ENCODE peak calls at places on chromosomes 6 and 20, in five cellular contexts. L is heart right ventricle, P is dorsolateral prefrontal cortex, T is Peyer's patch, U is psoas muscle. W is an unnamed sample. For H3K27me3, the result is how much of the 10 kb centered on the place peaks cover.

GRCh38 chr6:55706048-55706447 is 127.1 kb upstream of the HMGCLL1 start:
- DNase-seq in L (no peak), P (no peak), T (no peak), U (no peak), W (no peak)

GRCh38 chr6:18307006-18307405 is 42.7 kb upstream of the DEK start:
- DNase-seq in L (no peak), P (no peak), T (no peak), U (no peak), W (no peak)

GRCh38 chr6:3258720-3259490 is at the start of gene PSMG4:
- DNase-seq in L (peak), P (peak), T (peak), U (peak), W (peak)

GRCh38 chr6:90086517-90086916 is 192.2 kb downstream of the GJA10 start:
- DNase-seq in L (no peak), P (no peak), T (no peak), U (no peak), W (no peak)

GRCh38 chr6:56292505-56293181 is 45.3 kb upstream of the COL21A1 start:
- DNase-seq in L (peak), P (no peak), T (no peak), U (no peak), W (peak)

GRCh38 chr6:26217714-26218075 is 130.5 kb downstream of the HFE start:
- DNase-seq in L (no peak), P (no peak), T (no peak), U (no peak), W (no peak)

GRCh38 chr6:165895421-165896165 is 232.6 kb upstream of the PDE10A start:
- DNase-seq in L (no peak), P (no peak), T (no peak), U (no peak), W (no peak)

GRCh38 chr6:150865406-150866146 is at the start of gene MTHFD1L:
- DNase-seq in L (peak), P (peak), T (peak), U (peak), W (peak)

GRCh38 chr6:44291841-44292240 is 21.3 kb downstream of the AARS2 start:
- DNase-seq in L (no peak), P (no peak), T (no peak), U (peak), W (no peak)

GRCh38 chr6:42113929-42114636 is 28.3 kb downstream of the C6orf132 start:
- DNase-seq in L (no peak), P (no peak), T (peak), U (no peak), W (no peak)

GRCh38 chr20:31972481-31973386 is 4.8 kb downstream of the XKR7 start:
- DNase-seq in L (no peak), P (no peak), T (no peak), U (no peak), W (no peak)
- H3K27me3 ChIP-seq in L (under half), P (under half), T (under half), U (under half), W (under half)

DNA sequence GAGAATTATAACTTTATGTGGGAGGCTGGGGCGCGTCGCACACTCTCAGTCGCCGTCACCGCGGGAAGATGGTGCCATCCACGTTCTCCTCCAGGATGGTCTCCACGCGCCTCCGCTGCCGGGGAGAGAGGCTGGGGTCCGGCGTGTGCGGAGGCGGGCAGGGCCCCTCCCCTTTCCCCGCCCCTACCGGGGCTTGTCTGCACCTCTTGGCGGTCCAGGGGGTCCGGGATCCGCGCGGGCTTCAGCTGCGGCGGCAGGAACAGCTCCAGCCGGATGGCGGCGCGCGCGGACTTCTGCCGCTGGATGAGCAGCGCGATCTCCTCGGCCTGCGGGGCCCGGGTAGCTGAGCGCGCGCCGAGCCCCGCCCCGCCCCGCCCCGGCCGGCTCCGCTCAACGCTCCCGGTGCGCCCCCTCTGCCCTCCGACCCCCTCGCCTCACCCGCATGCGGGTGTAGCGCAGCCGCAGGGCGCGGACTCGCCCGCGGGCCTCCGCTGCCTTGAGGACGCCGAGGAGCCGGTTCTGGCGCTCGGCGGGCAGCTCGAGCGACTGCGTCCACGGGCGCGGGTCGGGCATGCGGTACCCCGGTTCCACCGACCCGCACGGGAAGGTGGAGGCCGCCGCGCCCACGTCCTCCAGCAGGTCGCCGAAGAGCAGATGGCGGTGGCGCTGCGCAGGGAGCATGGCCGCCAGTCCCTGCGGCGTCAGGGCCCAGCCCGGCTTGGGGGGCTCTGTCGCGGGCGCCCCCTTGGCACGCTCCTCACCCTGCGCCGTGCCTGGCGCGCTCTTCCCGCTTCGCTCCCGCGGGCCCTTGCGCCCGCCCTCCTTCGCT is 604 bp downstream of the LKAAEAR1 start:
- DNase-seq in L (peak), P (no peak), T (peak), U (peak), W (peak)
- H3K27me3 ChIP-seq in L (under half), P (under half), T (under half), U (under half), W (under half)

DNA sequence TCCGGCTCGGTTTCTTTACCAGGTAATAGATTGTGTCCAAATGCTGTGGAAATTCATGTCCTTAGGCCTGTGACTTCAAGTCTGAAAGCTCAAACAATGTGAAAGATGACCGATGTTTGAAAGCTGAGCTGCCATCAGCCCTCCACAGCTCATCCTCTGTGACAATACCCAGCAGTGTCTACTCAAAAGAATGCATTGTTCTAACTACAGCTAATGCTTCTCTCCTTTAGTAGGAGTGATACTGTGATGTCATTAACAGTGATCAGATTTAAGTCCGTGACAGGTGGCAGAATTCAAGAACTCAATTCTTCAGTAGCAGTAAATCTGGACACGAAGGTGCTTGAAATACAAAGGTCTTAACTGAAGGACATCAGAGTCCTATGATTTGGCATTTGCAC is 97.3 kb downstream of the RCAN2 start:
- DNase-seq in L (no peak), P (no peak), T (no peak), U (no peak), W (no peak)
- H3K27me3 ChIP-seq in L (under half), P (under half), T (under half), U (under half), W (under half)

DNA sequence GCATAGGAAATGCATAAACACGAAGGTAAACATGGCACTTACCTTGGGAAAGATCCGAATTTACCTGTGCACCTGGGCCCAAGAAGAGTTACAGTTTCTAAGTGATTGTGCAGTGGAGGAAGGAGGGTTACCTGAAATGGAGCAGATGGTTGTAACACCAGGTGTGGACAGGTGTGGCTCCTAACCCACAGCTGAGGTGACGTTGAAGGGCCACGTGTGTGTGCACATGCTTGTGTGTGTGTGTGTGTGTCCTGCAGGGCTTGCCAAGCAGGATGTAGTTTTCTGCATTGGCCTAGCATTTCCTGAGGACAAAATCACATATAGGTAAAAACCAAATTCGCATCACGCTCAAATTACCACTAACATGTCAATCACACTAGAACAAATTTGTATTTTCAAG is 240.8 kb downstream of the ANKRD60 start:
- DNase-seq in L (no peak), P (no peak), T (peak), U (no peak), W (no peak)
- H3K27me3 ChIP-seq in L (under half), P (under half), T (under half), U (under half), W (under half)

DNA sequence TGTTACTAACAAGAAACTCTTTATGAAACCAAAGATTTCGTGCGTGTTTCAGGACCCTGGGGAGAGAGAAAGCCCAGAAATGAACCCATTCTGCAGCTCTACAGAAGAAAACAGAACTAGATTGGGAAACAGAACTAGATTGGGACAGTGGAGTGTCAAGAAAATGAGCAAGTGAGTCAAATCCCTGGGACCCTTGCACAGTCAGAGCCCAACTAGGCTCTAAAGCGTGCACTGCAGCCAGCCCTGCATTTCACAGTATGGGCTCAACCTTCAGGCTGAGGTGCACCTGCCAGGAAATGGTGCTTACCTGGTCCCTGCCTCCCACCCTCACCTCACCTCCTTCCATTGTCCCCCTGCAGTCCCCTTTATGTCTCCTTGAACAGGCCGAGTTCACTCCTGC is 39.7 kb downstream of the BFSP1 start:
- DNase-seq in L (no peak), P (no peak), T (no peak), U (no peak), W (no peak)
- H3K27me3 ChIP-seq in L (under half), P (under half), T (under half), U (under half), W (under half)

DNA sequence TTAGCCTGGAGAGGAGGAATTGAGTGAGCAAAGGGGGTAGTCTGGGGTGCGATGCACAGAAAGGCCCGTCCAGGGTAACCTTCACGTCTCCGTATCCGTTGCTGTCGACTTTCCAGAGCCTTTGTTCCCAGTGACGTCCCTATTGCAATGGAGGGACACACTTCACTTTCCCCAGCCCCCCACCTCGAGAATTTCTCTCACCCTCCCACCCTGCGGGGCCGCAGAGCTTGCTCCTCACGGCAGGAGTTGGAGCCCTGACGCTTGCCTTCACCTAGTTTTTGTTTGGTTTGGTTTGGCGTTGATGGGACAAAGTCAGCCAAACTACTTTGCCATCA is 633 bp upstream of the MOXD1 start:
- DNase-seq in L (no peak), P (no peak), T (no peak), U (no peak), W (no peak)
- H3K27me3 ChIP-seq in L (under half), P (under half), T (under half), U (under half), W (under half)

GRCh38 chr20:25078662-25079061 is 3.3 kb downstream of the VSX1 start:
- DNase-seq in L (no peak), P (no peak), T (no peak), U (no peak), W (no peak)
- H3K27me3 ChIP-seq in L (half or more), P (under half), T (under half), U (under half), W (half or more)

DNA sequence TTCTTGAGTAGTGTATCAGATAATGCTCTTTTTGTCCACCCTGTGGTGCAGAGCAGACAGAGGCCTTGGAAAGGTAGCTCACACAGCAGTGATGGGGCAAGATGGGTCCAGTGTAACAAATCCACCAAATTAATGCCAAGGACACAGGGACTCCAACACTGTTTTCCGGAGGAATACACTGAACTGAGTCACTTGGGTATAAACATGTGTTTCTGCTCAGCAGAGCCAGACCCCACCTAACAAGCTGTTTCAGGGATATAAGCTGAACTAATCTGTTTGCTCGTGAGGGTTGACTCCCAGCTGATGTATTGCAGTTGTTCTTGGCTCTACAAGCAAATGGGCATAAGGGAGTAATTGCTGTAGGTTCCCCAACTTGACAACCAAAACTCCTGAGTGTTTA is 50.1 kb upstream of the ADGRF1 start:
- DNase-seq in L (no peak), P (no peak), T (no peak), U (no peak), W (no peak)
- H3K27me3 ChIP-seq in L (under half), P (under half), T (under half), U (under half), W (under half)

GRCh38 chr6:85455627-85456026 is 5.7 kb downstream of the NT5E start:
- DNase-seq in L (no peak), P (no peak), T (no peak), U (no peak), W (peak)

GRCh38 chr6:85451586-85452306 is 1.9 kb downstream of the NT5E start:
- DNase-seq in L (no peak), P (no peak), T (no peak), U (no peak), W (no peak)

GRCh38 chr6:85453052-85453451 is 3.2 kb downstream of the NT5E start:
- DNase-seq in L (no peak), P (no peak), T (no peak), U (no peak), W (no peak)

GRCh38 chr6:85452441-85452881 is 2.6 kb downstream of the NT5E start:
- DNase-seq in L (no peak), P (no peak), T (no peak), U (no peak), W (no peak)

GRCh38 chr6:85453490-85453889 is 3.6 kb downstream of the NT5E start:
- DNase-seq in L (no peak), P (no peak), T (no peak), U (no peak), W (no peak)
- H3K27me3 ChIP-seq in L (under half), P (under half), T (under half), U (under half), W (under half)